ENCODE peak calls at places on chromosome 13, in six cellular contexts. T is NCI-H345, F is GM18507, C is T-cell, P is AG08395, E is sciatic nerve. R is an unnamed sample.

GRCh38 chr13:92896842-92897241 is 329.8 kb upstream of the GPC6 start:
- DNase-seq in P (no peak), F (no peak), T (peak), C (no peak), E (no peak), R (no peak)

GRCh38 chr13:105139048-105139379 is 1396.4 kb downstream of the EFNB2 start:
- DNase-seq in E (no peak), C (no peak), T (no peak), P (no peak), F (no peak), R (no peak)

GRCh38 chr13:105121221-105121620 is 1414.2 kb downstream of the EFNB2 start:
- DNase-seq in E (no peak), C (no peak), P (no peak), F (no peak), T (no peak), R (no peak)

GRCh38 chr13:110633776-110634175 is 18.4 kb downstream of the NAXD start:
- DNase-seq in T (no peak), E (no peak), C (no peak), P (no peak), F (no peak), R (no peak)

GRCh38 chr13:40220299-40220935 is 446.0 kb downstream of the FOXO1 start:
- DNase-seq in P (no peak), F (no peak), C (no peak), T (no peak), E (no peak), R (no peak)

GRCh38 chr13:93534181-93534700 is 307.6 kb downstream of the GPC6 start:
- DNase-seq in C (no peak), P (peak), T (peak), F (no peak), E (no peak), R (no peak)

GRCh38 chr13:106118050-106118449 is 417.4 kb downstream of the EFNB2 start:
- DNase-seq in E (no peak), F (no peak), C (no peak), P (peak), T (no peak), R (no peak)

GRCh38 chr13:82905071-82905470 is 977.2 kb downstream of the SLITRK1 start:
- DNase-seq in E (no peak), T (no peak), P (no peak), F (no peak), C (no peak), R (no peak)

GRCh38 chr13:27636624-27637288 is 15.1 kb downstream of the POLR1D start:
- DNase-seq in P (no peak), C (no peak), E (no peak), T (peak), F (no peak), R (no peak)

GRCh38 chr13:34748078-34748477 is 194.0 kb upstream of the NBEA start:
- DNase-seq in C (no peak), P (peak), E (no peak), T (peak), F (no peak), R (peak)

GRCh38 chr13:60463787-60464186 is 66.8 kb downstream of the TDRD3 start:
- DNase-seq in C (no peak), P (no peak), T (no peak), E (no peak), F (no peak), R (no peak)

GRCh38 chr13:20519887-20520286 is 5.8 kb downstream of the CRYL1 start:
- DNase-seq in F (no peak), P (no peak), E (no peak), T (no peak), C (no peak), R (no peak)

GRCh38 chr13:41428155-41428554 is 29.2 kb upstream of the RGCC start:
- DNase-seq in C (peak), F (no peak), P (peak), E (no peak), T (no peak), R (no peak)

GRCh38 chr13:94656766-94657165 is 55.1 kb downstream of the GPR180 start:
- DNase-seq in T (no peak), F (no peak), P (peak), C (no peak), E (no peak), R (no peak)

GRCh38 chr13:78603240-78603947 is at the start of gene POU4F1:
- DNase-seq in P (no peak), C (peak), E (peak), T (peak), F (no peak), R (peak)

GRCh38 chr13:36999054-36999927 is at the start of gene ALG5:
- DNase-seq in F (peak), P (peak), E (peak), T (peak), C (peak), R (peak)

GRCh38 chr13:114067381-114067885 is 65.0 kb downstream of the RASA3 start:
- DNase-seq in P (peak), T (no peak), C (no peak), F (peak), E (peak), R (no peak)

GRCh38 chr13:40390290-40391008 is 276.0 kb downstream of the FOXO1 start:
- DNase-seq in P (no peak), C (no peak), E (no peak), F (no peak), T (peak), R (no peak)

GRCh38 chr13:42047561-42048322 is 706 bp upstream of the DGKH start:
- DNase-seq in P (peak), C (peak), F (peak), T (peak), E (peak), R (peak)

GRCh38 chr13:35157143-35157755 is 215.2 kb downstream of the NBEA start:
- DNase-seq in T (peak), F (no peak), C (no peak), E (no peak), P (peak), R (peak)

GRCh38 chr13:41137241-41137640 is 4.6 kb upstream of the KBTBD6 start:
- DNase-seq in E (no peak), T (no peak), P (no peak), C (no peak), F (no peak), R (no peak)

GRCh38 chr13:44853641-44854040 is 135.6 kb downstream of the NUFIP1 start:
- DNase-seq in T (peak), P (no peak), F (no peak), C (no peak), E (no peak), R (peak)

GRCh38 chr13:51739403-51740112 is 64.4 kb downstream of the DHRS12 start:
- DNase-seq in P (peak), T (no peak), E (no peak), F (no peak), C (no peak), R (no peak)